ENCODE peak calls at places on chromosomes 12 and 14, in four cellular contexts. One of them, this sample, is unnamed.

GRCh38 chr12:77594386-77594785 is 236.3 kb upstream of the NAV3 start:
- DNase-seq in keratinocyte: no peak
- DNase-seq in spleen: no peak
- DNase-seq in CD8-positive, alpha-beta T cell: no peak
- DNase-seq in this sample: no peak

GRCh38 chr12:84889818-84890217 is 22.8 kb downstream of the SLC6A15 start:
- DNase-seq in keratinocyte: no peak
- DNase-seq in CD8-positive, alpha-beta T cell: no peak
- DNase-seq in spleen: no peak
- DNase-seq in this sample: no peak

GRCh38 chr12:100554608-100555077 is 18.8 kb upstream of the GAS2L3 start:
- DNase-seq in keratinocyte: peak
- DNase-seq in CD8-positive, alpha-beta T cell: no peak
- DNase-seq in spleen: no peak
- DNase-seq in this sample: no peak

GRCh38 chr12:29148958-29149690 is at the start of gene FAR2:
- DNase-seq in CD8-positive, alpha-beta T cell: peak
- DNase-seq in keratinocyte: no peak
- DNase-seq in spleen: peak
- DNase-seq in this sample: no peak

GRCh38 chr14:32542507-32542906 is 213.4 kb downstream of the AKAP6 start:
- DNase-seq in CD8-positive, alpha-beta T cell: no peak
- DNase-seq in spleen: no peak
- DNase-seq in keratinocyte: no peak
- DNase-seq in this sample: no peak

GRCh38 chr14:90551733-90552464 is 155.1 kb downstream of the CALM1 start:
- DNase-seq in spleen: peak
- DNase-seq in CD8-positive, alpha-beta T cell: no peak
- DNase-seq in keratinocyte: no peak
- DNase-seq in this sample: no peak

GRCh38 chr14:104212206-104213095 is 74.1 kb downstream of the KIF26A start:
- DNase-seq in spleen: peak
- DNase-seq in CD8-positive, alpha-beta T cell: no peak
- DNase-seq in keratinocyte: no peak
- DNase-seq in this sample: no peak

GRCh38 chr12:45008211-45008610 is 42.7 kb downstream of the DBX2 start:
- DNase-seq in CD8-positive, alpha-beta T cell: no peak
- DNase-seq in keratinocyte: no peak
- DNase-seq in spleen: no peak
- DNase-seq in this sample: no peak

GRCh38 chr14:94602722-94603121 is 9.5 kb upstream of the SERPINA3 start:
- DNase-seq in CD8-positive, alpha-beta T cell: no peak
- DNase-seq in keratinocyte: no peak
- DNase-seq in spleen: peak
- DNase-seq in this sample: no peak

GRCh38 chr14:72644038-72644437 is 249.9 kb downstream of the DPF3 start:
- DNase-seq in spleen: no peak
- DNase-seq in CD8-positive, alpha-beta T cell: no peak
- DNase-seq in keratinocyte: no peak
- DNase-seq in this sample: no peak

GRCh38 chr14:94773682-94774211 is 3.8 kb upstream of the GSC start:
- DNase-seq in spleen: no peak
- DNase-seq in keratinocyte: no peak
- DNase-seq in CD8-positive, alpha-beta T cell: no peak
- DNase-seq in this sample: no peak

GRCh38 chr14:51607677-51608076 is 44.0 kb upstream of the FRMD6 start:
- DNase-seq in spleen: no peak
- DNase-seq in CD8-positive, alpha-beta T cell: no peak
- DNase-seq in keratinocyte: no peak
- DNase-seq in this sample: no peak

GRCh38 chr12:22935090-22935489 is 310.1 kb downstream of the ETNK1 start:
- DNase-seq in keratinocyte: no peak
- DNase-seq in CD8-positive, alpha-beta T cell: no peak
- DNase-seq in spleen: no peak
- DNase-seq in this sample: no peak

GRCh38 chr12:22541496-22541895 is 2.8 kb downstream of the C2CD5 start:
- DNase-seq in spleen: no peak
- DNase-seq in CD8-positive, alpha-beta T cell: no peak
- DNase-seq in keratinocyte: no peak
- DNase-seq in this sample: no peak

GRCh38 chr12:90023207-90023870 is 314.7 kb upstream of the ATP2B1 start:
- DNase-seq in CD8-positive, alpha-beta T cell: no peak
- DNase-seq in keratinocyte: no peak
- DNase-seq in spleen: no peak
- DNase-seq in this sample: no peak

GRCh38 chr14:94124582-94125377 is 4.6 kb downstream of the IFI27L2 start:
- DNase-seq in keratinocyte: no peak
- DNase-seq in CD8-positive, alpha-beta T cell: no peak
- DNase-seq in spleen: no peak
- DNase-seq in this sample: no peak

GRCh38 chr12:76026643-76027063 is 4.9 kb downstream of the PHLDA1 start:
- DNase-seq in spleen: no peak
- DNase-seq in keratinocyte: no peak
- DNase-seq in CD8-positive, alpha-beta T cell: no peak
- DNase-seq in this sample: no peak

GRCh38 chr12:128853321-128854197 is at the start of gene GLT1D1:
- DNase-seq in spleen: peak
- DNase-seq in CD8-positive, alpha-beta T cell: no peak
- DNase-seq in keratinocyte: no peak
- DNase-seq in this sample: peak

GRCh38 chr12:68890701-68891113 is 42.3 kb downstream of the CPM start:
- DNase-seq in keratinocyte: no peak
- DNase-seq in CD8-positive, alpha-beta T cell: no peak
- DNase-seq in spleen: no peak
- DNase-seq in this sample: no peak

GRCh38 chr12:19971396-19971802 is 396.9 kb upstream of the PDE3A start:
- DNase-seq in CD8-positive, alpha-beta T cell: no peak
- DNase-seq in spleen: no peak
- DNase-seq in keratinocyte: no peak
- DNase-seq in this sample: no peak
- TF ChIP-seq CTCF in CD8-positive, alpha-beta T cell: no peak
- TF ChIP-seq CTCF in spleen: no peak
- TF ChIP-seq CTCF in keratinocyte: no peak
- TF ChIP-seq CTCF in this sample: no peak

DNA sequence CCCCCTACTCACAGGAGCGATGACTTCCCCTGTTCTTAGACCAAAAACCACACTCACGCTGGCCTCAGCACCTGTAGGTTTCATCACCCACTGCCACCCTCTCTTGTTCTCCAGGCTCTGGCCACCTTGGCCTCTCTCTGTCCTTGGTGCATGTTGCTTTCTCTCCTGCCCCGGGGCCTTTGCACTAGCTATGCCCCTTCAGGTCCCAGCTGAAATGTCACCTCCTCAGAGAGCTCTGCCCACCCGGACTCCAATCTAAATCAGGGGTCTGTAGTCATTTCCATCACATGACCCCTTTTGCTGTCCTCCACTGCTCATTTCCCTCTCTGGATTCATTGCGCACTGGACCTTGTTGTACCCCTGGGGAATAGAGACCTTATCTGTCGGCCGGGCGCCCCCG is 8.2 kb upstream of the TRPV4 start:
- DNase-seq in keratinocyte: no peak
- DNase-seq in CD8-positive, alpha-beta T cell: no peak
- DNase-seq in spleen: no peak
- DNase-seq in this sample: no peak
- TF ChIP-seq CTCF in keratinocyte: no peak
- TF ChIP-seq CTCF in CD8-positive, alpha-beta T cell: no peak
- TF ChIP-seq CTCF in spleen: no peak
- TF ChIP-seq CTCF in this sample: no peak

DNA sequence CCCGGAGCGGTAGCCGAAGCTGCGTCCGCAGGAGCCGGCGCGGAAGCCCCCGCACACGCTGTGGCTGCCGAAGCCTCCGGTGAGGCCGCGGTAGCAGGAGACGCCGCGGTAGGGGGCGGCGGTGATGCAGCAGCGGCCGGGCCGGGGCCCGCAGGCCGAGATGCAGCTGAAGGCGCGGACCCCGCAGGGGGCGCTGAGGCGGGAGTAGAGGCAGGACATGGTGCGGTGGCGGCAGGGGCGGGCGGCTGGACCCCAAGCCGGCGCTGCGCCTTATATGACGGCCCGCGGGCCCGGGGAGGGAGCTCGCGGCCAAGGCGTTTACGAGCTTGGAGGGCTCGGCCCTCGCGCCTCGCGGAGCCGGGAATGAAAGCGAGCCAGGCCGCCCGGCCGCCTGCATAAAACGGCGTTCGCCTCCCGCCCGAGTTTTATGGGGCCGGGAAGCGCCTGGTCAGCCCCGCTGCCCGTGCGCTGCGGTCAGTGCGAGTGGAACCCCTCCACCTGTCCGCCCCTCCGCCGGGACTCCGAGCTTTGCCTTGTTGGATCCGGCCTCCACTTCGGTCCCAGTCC is 16.0 kb upstream of the KRT86 start:
- DNase-seq in keratinocyte: no peak
- DNase-seq in CD8-positive, alpha-beta T cell: no peak
- DNase-seq in spleen: peak
- DNase-seq in this sample: no peak
- TF ChIP-seq CTCF in keratinocyte: no peak
- TF ChIP-seq CTCF in CD8-positive, alpha-beta T cell: no peak
- TF ChIP-seq CTCF in spleen: no peak
- TF ChIP-seq CTCF in this sample: no peak

GRCh38 chr14:71049435-71050147 is 142.3 kb downstream of the PCNX1 start:
- DNase-seq in CD8-positive, alpha-beta T cell: no peak
- DNase-seq in keratinocyte: no peak
- DNase-seq in spleen: no peak
- DNase-seq in this sample: no peak

GRCh38 chr14:71048393-71048792 is 141.1 kb downstream of the PCNX1 start:
- DNase-seq in keratinocyte: no peak
- DNase-seq in spleen: no peak
- DNase-seq in CD8-positive, alpha-beta T cell: no peak
- DNase-seq in this sample: no peak

GRCh38 chr14:71054706-71055105 is 147.4 kb downstream of the PCNX1 start:
- DNase-seq in CD8-positive, alpha-beta T cell: no peak
- DNase-seq in spleen: no peak
- DNase-seq in keratinocyte: no peak
- DNase-seq in this sample: no peak

GRCh38 chr14:71056168-71056567 is 148.9 kb downstream of the PCNX1 start:
- DNase-seq in CD8-positive, alpha-beta T cell: no peak
- DNase-seq in spleen: no peak
- DNase-seq in keratinocyte: no peak
- DNase-seq in this sample: no peak

GRCh38 chr14:71050227-71050823 is 143.1 kb downstream of the PCNX1 start:
- DNase-seq in spleen: no peak
- DNase-seq in keratinocyte: peak
- DNase-seq in CD8-positive, alpha-beta T cell: no peak
- DNase-seq in this sample: no peak
- TF ChIP-seq CTCF in spleen: no peak
- TF ChIP-seq CTCF in keratinocyte: no peak
- TF ChIP-seq CTCF in CD8-positive, alpha-beta T cell: peak
- TF ChIP-seq CTCF in this sample: peak

GRCh38 chr14:85124896-85125295 is 405.0 kb upstream of the FLRT2 start:
- DNase-seq in keratinocyte: no peak
- DNase-seq in CD8-positive, alpha-beta T cell: no peak
- DNase-seq in spleen: no peak
- DNase-seq in this sample: no peak
- TF ChIP-seq CTCF in keratinocyte: no peak
- TF ChIP-seq CTCF in CD8-positive, alpha-beta T cell: no peak
- TF ChIP-seq CTCF in spleen: no peak
- TF ChIP-seq CTCF in this sample: no peak

DNA sequence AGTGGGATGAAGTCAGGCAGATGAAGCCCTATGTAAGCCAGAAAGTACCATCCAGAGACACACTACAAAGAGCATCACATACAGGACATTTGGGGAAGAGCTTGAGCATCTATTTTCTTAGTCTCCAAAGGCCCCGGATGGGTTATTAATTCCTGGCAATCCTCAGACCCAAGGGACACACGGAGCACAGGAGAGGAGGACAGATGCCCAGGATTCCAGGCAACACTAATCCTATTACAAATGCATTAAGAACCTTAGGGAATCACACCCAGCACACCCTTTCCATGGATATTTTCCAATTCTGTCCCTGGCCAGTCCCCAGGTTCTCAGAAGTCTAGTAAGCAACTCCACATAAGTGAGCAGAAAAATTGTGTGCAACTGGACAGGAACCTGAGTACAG is 65.9 kb downstream of the CMKLR1 start:
- DNase-seq in spleen: no peak
- DNase-seq in keratinocyte: no peak
- DNase-seq in CD8-positive, alpha-beta T cell: no peak
- DNase-seq in this sample: peak
- TF ChIP-seq CTCF in spleen: no peak
- TF ChIP-seq CTCF in keratinocyte: no peak
- TF ChIP-seq CTCF in CD8-positive, alpha-beta T cell: no peak
- TF ChIP-seq CTCF in this sample: peak

GRCh38 chr12:28104893-28105864 is 85.1 kb upstream of the CCDC91 start:
- DNase-seq in spleen: no peak
- DNase-seq in keratinocyte: no peak
- DNase-seq in CD8-positive, alpha-beta T cell: no peak
- DNase-seq in this sample: no peak

GRCh38 chr12:28114488-28114887 is 75.8 kb upstream of the CCDC91 start:
- DNase-seq in keratinocyte: no peak
- DNase-seq in CD8-positive, alpha-beta T cell: no peak
- DNase-seq in spleen: no peak
- DNase-seq in this sample: no peak

GRCh38 chr12:28107679-28108078 is 82.6 kb upstream of the CCDC91 start:
- DNase-seq in keratinocyte: no peak
- DNase-seq in CD8-positive, alpha-beta T cell: no peak
- DNase-seq in spleen: no peak
- DNase-seq in this sample: no peak

GRCh38 chr12:28108599-28108998 is 81.7 kb upstream of the CCDC91 start:
- DNase-seq in spleen: no peak
- DNase-seq in keratinocyte: no peak
- DNase-seq in CD8-positive, alpha-beta T cell: no peak
- DNase-seq in this sample: no peak

GRCh38 chr12:28110329-28110728 is 79.9 kb upstream of the CCDC91 start:
- DNase-seq in spleen: no peak
- DNase-seq in keratinocyte: no peak
- DNase-seq in CD8-positive, alpha-beta T cell: no peak
- DNase-seq in this sample: no peak
- TF ChIP-seq CTCF in spleen: no peak
- TF ChIP-seq CTCF in keratinocyte: no peak
- TF ChIP-seq CTCF in CD8-positive, alpha-beta T cell: no peak
- TF ChIP-seq CTCF in this sample: no peak

DNA sequence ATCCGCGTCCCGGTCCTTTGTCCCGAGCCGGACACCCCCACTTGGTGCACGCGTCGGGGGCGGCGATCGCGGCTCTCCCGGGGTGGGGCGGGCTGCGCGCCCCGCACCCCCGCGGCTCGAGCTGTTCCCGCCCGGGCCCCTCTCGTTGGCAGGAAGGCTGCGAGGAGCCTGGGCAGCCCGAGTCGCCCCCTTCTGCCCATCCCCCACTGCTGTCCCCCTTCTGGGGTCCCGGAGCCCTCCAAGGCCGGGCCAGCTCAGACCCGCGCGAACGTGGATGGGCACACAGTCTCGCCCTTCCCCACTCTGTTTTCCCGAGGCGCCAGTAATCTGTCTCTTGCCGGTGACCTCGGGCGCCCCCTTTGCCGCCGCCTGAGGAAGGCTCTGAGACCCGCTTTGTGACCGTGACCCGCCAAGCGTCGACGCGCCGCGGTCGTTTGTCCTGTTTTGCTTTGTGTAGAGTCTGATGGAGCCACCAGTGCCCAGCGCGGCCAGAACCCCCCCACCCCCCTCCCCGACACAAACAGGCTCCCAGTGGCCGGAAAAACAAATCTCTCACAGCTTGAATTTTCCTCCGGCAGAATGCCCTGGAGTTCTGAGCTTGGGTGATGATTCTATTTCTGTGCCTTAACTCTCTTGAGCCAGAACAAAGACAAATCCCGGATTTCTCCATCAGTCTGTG is 610 bp downstream of the C14orf132 start:
- DNase-seq in spleen: no peak
- DNase-seq in CD8-positive, alpha-beta T cell: no peak
- DNase-seq in keratinocyte: no peak
- DNase-seq in this sample: no peak
- TF ChIP-seq CTCF in spleen: no peak
- TF ChIP-seq CTCF in CD8-positive, alpha-beta T cell: no peak
- TF ChIP-seq CTCF in keratinocyte: peak
- TF ChIP-seq CTCF in this sample: peak

GRCh38 chr12:105085537-105085936 is 1.3 kb upstream of the ALDH1L2 start:
- DNase-seq in keratinocyte: no peak
- DNase-seq in spleen: no peak
- DNase-seq in CD8-positive, alpha-beta T cell: no peak
- DNase-seq in this sample: no peak
- TF ChIP-seq CTCF in keratinocyte: no peak
- TF ChIP-seq CTCF in spleen: no peak
- TF ChIP-seq CTCF in CD8-positive, alpha-beta T cell: no peak
- TF ChIP-seq CTCF in this sample: no peak

This sample was measured in D721Med.